ENCODE peak calls at places on chromosome 20, in eight cellular contexts. W is coronary artery; E is ovary; P is heart left ventricle; R is H9; Z is left ventricle myocardium inferior; A is fibroblast of lung; T is CD8-positive, alpha-beta T cell. B is an unnamed sample.

GRCh38 chr20:13277663-13278295 is 56.7 kb downstream of the ISM1 start:
- DNase-seq in W (no peak), E (no peak), P (no peak), R (no peak), Z (no peak), A (no peak), T (no peak), B (no peak)

GRCh38 chr20:46520976-46521579 is 7.7 kb upstream of the ZNF334 start:
- DNase-seq in W (no peak), E (no peak), P (no peak), R (peak), Z (no peak), A (peak), T (peak), B (no peak)

GRCh38 chr20:16273812-16274560 is 299.3 kb downstream of the KIF16B start:
- DNase-seq in W (no peak), E (no peak), P (no peak), R (no peak), Z (no peak), A (no peak), T (no peak), B (no peak)

GRCh38 chr20:31484001-31484400 is 8.9 kb downstream of the REM1 start:
- DNase-seq in W (no peak), E (peak), P (no peak), R (peak), Z (no peak), A (peak), T (no peak), B (no peak)

GRCh38 chr20:31515775-31516107 is 1.5 kb downstream of the HM13 start:
- DNase-seq in W (no peak), E (no peak), P (no peak), R (no peak), Z (no peak), A (no peak), T (no peak), B (no peak)

GRCh38 chr20:6040540-6040939 is 13.3 kb downstream of the LRRN4 start:
- DNase-seq in W (no peak), E (no peak), P (no peak), R (no peak), Z (no peak), A (no peak), T (no peak), B (no peak)

GRCh38 chr20:49397525-49397924 is 84.9 kb downstream of the KCNB1 start:
- DNase-seq in W (no peak), E (no peak), P (no peak), R (no peak), Z (no peak), A (peak), T (no peak), B (no peak)

GRCh38 chr20:56343861-56344381 is 14.9 kb upstream of the FAM210B start:
- DNase-seq in W (no peak), E (peak), P (no peak), R (peak), Z (no peak), A (peak), T (no peak), B (no peak)

GRCh38 chr20:17854307-17854903 is 114.2 kb downstream of the SNX5 start:
- DNase-seq in W (no peak), E (peak), P (no peak), R (peak), Z (peak), A (peak), T (no peak), B (no peak)

GRCh38 chr20:57335392-57335791 is 5.8 kb downstream of the SPO11 start:
- DNase-seq in W (no peak), E (no peak), P (no peak), R (no peak), Z (no peak), A (peak), T (no peak), B (no peak)

GRCh38 chr20:32040142-32040953 is 11.7 kb upstream of the HCK start:
- DNase-seq in W (no peak), E (no peak), P (peak), R (no peak), Z (peak), A (no peak), T (no peak), B (no peak)

GRCh38 chr20:44247676-44248419 is 740 bp downstream of the GDAP1L1 start:
- DNase-seq in W (no peak), E (peak), P (peak), R (peak), Z (peak), A (peak), T (no peak), B (no peak)

GRCh38 chr20:14521016-14521415 is 183.6 kb upstream of the FLRT3 start:
- DNase-seq in W (no peak), E (no peak), P (no peak), R (no peak), Z (no peak), A (no peak), T (no peak), B (no peak)

GRCh38 chr20:56431451-56431850 is 19.4 kb downstream of the CASS4 start:
- DNase-seq in W (no peak), E (no peak), P (no peak), R (no peak), Z (no peak), A (no peak), T (no peak), B (no peak)

GRCh38 chr20:19396466-19397081 is 184.1 kb downstream of the SLC24A3 start:
- DNase-seq in W (no peak), E (no peak), P (no peak), R (no peak), Z (no peak), A (no peak), T (no peak), B (no peak)

GRCh38 chr20:19401096-19401495 is 188.7 kb downstream of the SLC24A3 start:
- DNase-seq in W (no peak), E (no peak), P (no peak), R (no peak), Z (no peak), A (no peak), T (no peak), B (no peak)

GRCh38 chr20:19392344-19393140 is 180.1 kb downstream of the SLC24A3 start:
- DNase-seq in W (no peak), E (no peak), P (no peak), R (no peak), Z (no peak), A (no peak), T (no peak), B (no peak)

GRCh38 chr20:19403549-19403948 is 191.1 kb downstream of the SLC24A3 start:
- DNase-seq in W (no peak), E (no peak), P (no peak), R (no peak), Z (no peak), A (no peak), T (no peak), B (no peak)

DNA sequence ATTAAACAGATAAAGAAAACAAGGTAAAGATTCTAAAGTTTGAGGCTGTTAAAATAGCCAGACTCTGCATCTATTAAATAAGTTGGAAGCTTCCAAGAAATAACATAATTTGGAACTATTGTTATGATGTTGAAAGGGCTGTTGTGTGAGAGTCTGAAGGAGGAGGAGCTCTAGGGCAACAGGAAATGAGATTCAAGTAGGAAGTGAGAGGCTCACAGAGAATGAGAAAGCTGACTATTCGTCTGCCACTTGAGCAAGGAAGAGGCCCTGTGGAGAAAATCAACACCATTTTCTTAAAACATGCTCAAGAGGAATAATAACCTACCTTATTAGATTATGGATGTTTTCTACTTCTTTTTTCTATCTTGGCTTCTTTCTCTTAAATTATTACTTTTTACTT is 185.2 kb downstream of the SLC24A3 start:
- DNase-seq in W (no peak), E (no peak), P (no peak), R (no peak), Z (no peak), A (no peak), T (no peak), B (no peak)
- H3K27ac ChIP-seq in W (no peak), E (no peak), P (no peak), R (no peak), Z (no peak), A (no peak), T (no peak), B (no peak)

DNA sequence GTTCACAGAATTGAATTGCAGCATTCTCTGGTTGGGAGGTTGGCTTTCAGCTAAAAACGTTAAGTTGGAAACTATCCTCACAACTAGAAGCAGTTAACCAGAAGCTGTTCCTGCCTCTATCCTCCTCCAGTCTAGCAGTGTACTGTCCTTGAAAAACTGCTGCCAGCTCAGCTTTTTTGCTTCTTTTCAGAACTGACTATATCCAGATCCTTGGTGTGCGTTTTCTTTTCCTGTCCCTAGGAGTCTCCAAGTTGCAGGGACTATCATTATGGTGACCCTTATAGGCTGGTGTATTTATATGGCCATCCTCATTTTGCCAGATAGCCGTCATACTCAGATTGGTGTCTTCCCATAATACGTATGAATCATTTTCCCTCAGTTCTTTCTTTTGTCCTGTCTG is 5.5 kb downstream of the ITCH start:
- DNase-seq in W (peak), E (peak), P (no peak), R (no peak), Z (no peak), A (no peak), T (no peak), B (no peak)
- H3K27ac ChIP-seq in W (no peak), E (no peak), P (no peak), R (no peak), Z (no peak), A (no peak), T (no peak), B (no peak)

GRCh38 chr20:51196991-51197651 is 174.2 kb upstream of the KCNG1 start:
- DNase-seq in W (no peak), E (no peak), P (no peak), R (no peak), Z (no peak), A (peak), T (no peak), B (no peak)

GRCh38 chr20:51198238-51198637 is 175.3 kb upstream of the KCNG1 start:
- DNase-seq in W (no peak), E (no peak), P (no peak), R (no peak), Z (no peak), A (no peak), T (no peak), B (no peak)

GRCh38 chr20:51198876-51199523 is 176.1 kb upstream of the KCNG1 start:
- DNase-seq in W (no peak), E (peak), P (no peak), R (no peak), Z (no peak), A (no peak), T (no peak), B (no peak)

GRCh38 chr20:51195990-51196389 is 173.1 kb upstream of the KCNG1 start:
- DNase-seq in W (no peak), E (no peak), P (no peak), R (no peak), Z (no peak), A (no peak), T (no peak), B (no peak)

DNA sequence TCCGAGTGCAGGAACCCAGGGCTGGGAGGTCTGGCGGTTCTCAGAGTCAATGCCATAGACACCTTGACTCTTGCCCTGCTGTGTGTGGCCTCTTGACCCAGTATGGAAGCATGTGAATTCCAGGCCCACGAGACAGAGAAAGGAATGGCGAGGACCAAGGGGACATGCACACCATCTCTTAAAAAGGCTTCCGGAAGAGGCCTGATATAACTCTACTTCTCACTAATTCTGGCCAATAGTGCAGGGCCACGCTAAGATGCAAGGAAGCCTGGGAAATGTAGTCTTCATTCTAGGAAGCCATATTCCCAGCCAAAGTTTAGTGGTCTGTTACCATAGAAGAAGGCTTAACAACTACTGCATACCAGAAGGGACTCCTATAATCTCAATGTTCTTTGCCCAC is 177.0 kb upstream of the KCNG1 start:
- DNase-seq in W (no peak), E (peak), P (no peak), R (no peak), Z (no peak), A (no peak), T (no peak), B (no peak)
- H3K27ac ChIP-seq in W (no peak), E (peak), P (no peak), R (no peak), Z (no peak), A (no peak), T (no peak), B (no peak)

GRCh38 chr20:37727957-37728634 is 34.3 kb downstream of the CTNNBL1 start:
- DNase-seq in W (no peak), E (no peak), P (no peak), R (no peak), Z (no peak), A (no peak), T (no peak), B (no peak)
- H3K27ac ChIP-seq in W (no peak), E (no peak), P (peak), R (no peak), Z (peak), A (no peak), T (no peak), B (no peak)

DNA sequence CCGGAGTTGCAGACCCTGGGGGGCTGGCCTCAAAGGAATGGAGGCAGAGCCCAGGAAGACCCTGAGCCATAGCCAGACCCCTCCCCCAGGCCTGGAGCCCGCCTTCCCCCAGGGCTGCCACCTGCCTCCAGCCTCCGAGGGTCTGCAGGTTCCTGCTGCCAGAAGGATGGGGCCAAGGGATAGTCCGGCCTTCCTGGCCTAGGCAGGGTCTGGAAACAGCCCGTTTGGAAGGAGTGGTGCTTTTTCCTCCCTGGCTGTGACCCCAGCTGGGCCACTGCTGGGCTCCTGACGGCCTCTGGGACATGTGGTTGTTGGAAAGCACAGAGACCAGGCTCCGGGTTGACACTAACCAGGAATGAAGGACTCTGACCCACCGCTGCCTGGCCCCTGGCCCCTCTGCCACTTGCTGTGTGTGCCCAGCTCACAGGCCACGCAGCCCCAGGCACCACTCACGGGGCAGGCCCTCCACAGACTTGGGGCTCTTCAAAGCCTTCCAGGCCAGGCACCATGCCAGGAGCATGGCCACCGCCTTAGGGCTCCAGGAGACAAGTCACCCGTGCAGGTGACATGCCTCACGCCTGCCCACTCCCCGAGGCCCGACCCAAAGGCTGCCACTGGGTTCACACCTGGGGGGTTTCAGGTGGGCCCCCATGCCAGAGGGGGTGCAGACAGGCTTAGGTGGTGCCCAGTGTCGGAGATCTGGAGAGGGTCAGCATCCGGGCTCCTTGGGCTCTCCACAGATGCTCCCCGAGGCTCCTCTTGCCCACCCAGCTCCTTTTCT is 3.9 kb upstream of the LAMA5 start:
- DNase-seq in W (no peak), E (no peak), P (peak), R (no peak), Z (no peak), A (no peak), T (no peak), B (no peak)
- H3K27ac ChIP-seq in W (peak), E (no peak), P (no peak), R (no peak), Z (peak), A (peak), T (no peak), B (no peak)

DNA sequence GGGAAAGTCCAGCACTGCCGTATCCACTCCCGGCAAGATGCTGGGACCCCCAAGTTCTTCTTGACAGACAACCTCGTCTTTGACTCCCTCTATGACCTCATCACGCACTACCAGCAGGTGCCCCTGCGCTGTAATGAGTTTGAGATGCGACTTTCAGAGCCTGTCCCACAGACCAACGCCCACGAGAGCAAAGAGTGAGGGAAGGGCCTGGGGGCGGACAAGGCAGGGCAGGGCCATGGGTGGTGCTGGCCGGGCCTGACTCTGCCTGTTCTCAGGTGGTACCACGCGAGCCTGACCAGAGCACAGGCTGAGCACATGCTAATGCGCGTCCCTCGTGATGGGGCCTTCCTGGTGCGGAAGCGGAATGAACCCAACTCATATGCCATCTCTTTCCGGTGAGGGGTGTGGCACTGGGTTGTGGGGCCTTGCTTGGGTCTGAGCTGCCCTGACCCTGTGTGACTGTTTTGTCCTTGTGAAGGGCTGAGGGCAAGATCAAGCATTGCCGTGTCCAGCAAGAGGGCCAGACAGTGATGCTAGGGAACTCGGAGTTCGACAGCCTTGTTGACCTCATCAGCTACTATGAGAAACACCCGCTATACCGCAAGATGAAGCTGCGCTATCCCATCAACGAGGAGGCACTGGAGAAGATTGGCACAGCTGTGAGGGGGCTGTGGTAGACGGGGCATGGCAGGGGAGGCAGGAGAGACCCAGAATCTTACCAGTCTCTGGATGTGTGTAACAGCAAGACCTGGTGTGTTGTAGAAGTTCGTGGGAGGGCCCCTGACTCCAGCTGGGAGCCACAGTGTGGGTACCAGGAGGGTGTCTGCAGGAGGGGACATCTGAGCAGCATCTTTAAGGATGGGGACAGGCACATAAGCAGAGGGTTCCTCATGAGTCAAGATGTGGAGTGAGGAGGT is 29.1 kb downstream of the PLCG1 start:
- DNase-seq in W (no peak), E (peak), P (no peak), R (no peak), Z (no peak), A (no peak), T (no peak), B (no peak)
- H3K27ac ChIP-seq in W (no peak), E (no peak), P (no peak), R (no peak), Z (no peak), A (no peak), T (no peak), B (peak)

DNA sequence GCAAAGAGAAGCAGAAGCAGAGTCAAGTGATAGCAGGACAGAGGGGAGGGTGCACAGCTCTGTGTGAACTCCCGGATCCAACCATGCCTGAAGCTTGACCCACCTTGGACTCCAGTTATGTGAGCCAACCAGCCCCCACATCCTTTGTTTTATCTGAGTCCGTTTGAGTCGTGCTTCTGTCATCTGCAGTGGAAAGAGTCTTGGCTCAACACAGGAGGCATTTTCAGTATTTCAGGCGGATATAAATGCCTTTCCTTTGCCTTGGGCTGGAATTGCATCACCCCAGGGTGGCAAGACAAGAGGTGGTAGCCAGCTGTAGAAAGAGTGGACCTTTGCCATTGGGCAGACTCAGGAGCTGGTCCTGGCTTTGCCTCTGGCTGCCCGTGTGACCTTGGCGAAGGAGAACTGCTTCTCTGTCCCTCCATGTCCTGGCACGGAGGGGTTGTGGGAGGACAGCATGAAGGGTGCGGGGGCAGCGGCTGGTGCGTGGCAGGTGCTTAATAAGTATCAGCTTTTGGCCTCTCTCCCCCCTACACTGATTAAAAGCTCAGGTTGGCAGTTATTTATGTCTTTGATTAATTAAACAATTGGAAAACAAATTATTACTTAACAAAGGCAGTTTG is 42.6 kb upstream of the APCDD1L start:
- DNase-seq in W (no peak), E (no peak), P (no peak), R (no peak), Z (no peak), A (no peak), T (no peak), B (no peak)
- H3K27ac ChIP-seq in W (no peak), E (no peak), P (no peak), R (no peak), Z (no peak), A (no peak), T (no peak), B (no peak)

GRCh38 chr20:38669688-38670087 is 54.6 kb upstream of the SLC32A1 start:
- DNase-seq in W (no peak), E (no peak), P (no peak), R (no peak), Z (no peak), A (no peak), T (no peak), B (no peak)

GRCh38 chr20:38672504-38672903 is 51.8 kb upstream of the SLC32A1 start:
- DNase-seq in W (no peak), E (no peak), P (no peak), R (no peak), Z (no peak), A (no peak), T (no peak), B (no peak)

GRCh38 chr20:38671701-38672292 is 52.5 kb upstream of the SLC32A1 start:
- DNase-seq in W (no peak), E (no peak), P (no peak), R (no peak), Z (no peak), A (no peak), T (no peak), B (no peak)

GRCh38 chr20:38671186-38671585 is 53.1 kb upstream of the SLC32A1 start:
- DNase-seq in W (no peak), E (no peak), P (no peak), R (peak), Z (no peak), A (no peak), T (no peak), B (no peak)

DNA sequence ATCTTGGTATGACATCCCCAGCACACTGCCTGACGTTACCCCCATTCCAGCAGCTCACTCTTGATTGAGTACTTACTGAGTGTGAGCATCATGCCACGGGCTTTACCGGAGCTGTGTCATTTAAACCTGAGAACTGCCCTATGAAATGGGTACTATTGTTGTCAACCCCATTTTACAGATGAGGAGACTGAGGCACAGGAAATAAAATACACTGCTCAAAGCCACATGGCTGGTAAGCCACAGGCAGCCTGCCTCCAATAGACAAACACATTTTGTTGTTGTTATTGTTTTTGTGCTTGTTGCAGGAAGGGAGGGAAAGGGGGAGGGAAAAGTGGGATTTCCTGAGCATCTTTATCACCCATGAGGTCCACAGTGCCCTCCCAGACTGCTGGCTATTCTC is 53.5 kb upstream of the SLC32A1 start:
- DNase-seq in W (no peak), E (no peak), P (no peak), R (no peak), Z (no peak), A (no peak), T (no peak), B (no peak)
- H3K27ac ChIP-seq in W (no peak), E (no peak), P (no peak), R (no peak), Z (no peak), A (no peak), T (no peak), B (no peak)

B was measured in effector memory CD4-positive, alpha-beta T cell.